ENCODE peak calls at places on chromosomes 13 and 19, in six cellular contexts. Z, X, F, U, I and B are unnamed samples.
A peak's percentile ranks its signal among the peaks of the same experiment; 100 is the strongest.

GRCh38 chr13:97879646-97880297 is 73.7 kb upstream of the IPO5 start:
- DNase-seq in Z (peak; percentile 88), I (no peak), U (no peak), F (peak; percentile 82), X (peak; percentile 80), B (peak; percentile 94)

GRCh38 chr19:15298847-15299567 is 33.3 kb downstream of the BRD4 start:
- DNase-seq in Z (no peak), X (no peak), F (no peak), U (no peak), I (no peak), B (no peak)

GRCh38 chr19:35352177-35352447 is 4.4 kb downstream of the FFAR1 start:
- DNase-seq in I (no peak), X (no peak), U (no peak), Z (no peak), F (no peak), B (no peak)

GRCh38 chr19:38274734-38275133 is 10.4 kb downstream of the SPINT2 start:
- DNase-seq in F (no peak), X (no peak), U (no peak), I (no peak), Z (no peak), B (no peak)

GRCh38 chr13:88189724-88190123 is 518.6 kb downstream of the SLITRK5 start:
- DNase-seq in X (no peak), Z (no peak), I (no peak), F (no peak), U (no peak), B (no peak)

GRCh38 chr13:72565893-72566292 is 161.5 kb downstream of the MZT1 start:
- DNase-seq in U (no peak), F (peak; percentile 11), X (peak; percentile 61), I (no peak), Z (peak; percentile 59), B (peak; percentile 33)

GRCh38 chr13:41502676-41503075 is 45.3 kb downstream of the RGCC start:
- DNase-seq in X (no peak), U (no peak), F (no peak), I (no peak), Z (no peak), B (no peak)

GRCh38 chr19:31427857-31428256 is 78.6 kb upstream of the TSHZ3 start:
- DNase-seq in X (no peak), U (no peak), F (no peak), Z (no peak), I (no peak), B (peak; percentile 57)

GRCh38 chr13:81987677-81988357 is 1646.9 kb upstream of the SPRY2 start:
- DNase-seq in X (no peak), U (no peak), F (no peak), I (no peak), Z (no peak), B (no peak)

GRCh38 chr19:45499196-45500180 is 1.2 kb downstream of the PPM1N start:
- DNase-seq in Z (peak; percentile 54), F (no peak), I (peak; percentile 41), U (peak; percentile 80), X (no peak), B (peak; percentile 39)

GRCh38 chr19:47663435-47663910 is 49.7 kb upstream of the EHD2 start:
- DNase-seq in I (no peak), U (no peak), Z (peak; percentile 95), X (peak; percentile 96), F (peak; percentile 86), B (peak; percentile 95)

GRCh38 chr19:10762656-10763055 is 44.8 kb downstream of the DNM2 start:
- DNase-seq in F (no peak), I (no peak), X (no peak), Z (no peak), U (no peak), B (no peak)

GRCh38 chr13:73961181-73961580 is 173.0 kb downstream of the KLF12 start:
- DNase-seq in Z (no peak), X (no peak), I (no peak), F (no peak), U (no peak), B (no peak)

GRCh38 chr19:18312021-18312534 is 10.8 kb downstream of the LSM4 start:
- DNase-seq in I (no peak), F (no peak), Z (no peak), U (no peak), X (no peak), B (no peak)

GRCh38 chr19:55340144-55340783 is 588 bp downstream of the KMT5C start:
- DNase-seq in F (no peak), I (no peak), Z (no peak), X (no peak), U (no peak), B (no peak)

GRCh38 chr13:76884167-76884566 is 2.0 kb downstream of the KCTD12 start:
- DNase-seq in X (peak; percentile 68), U (peak; percentile 54), F (peak; percentile 29), Z (peak; percentile 79), I (peak; percentile 56), B (peak; percentile 72)

GRCh38 chr19:8319807-8320520 is 1.2 kb downstream of the NDUFA7 start:
- DNase-seq in U (no peak), X (no peak), Z (no peak), I (no peak), F (no peak), B (no peak)

GRCh38 chr19:16530540-16531379 is 11.5 kb downstream of the CHERP start:
- DNase-seq in U (no peak), F (no peak), Z (no peak), I (no peak), X (no peak), B (no peak)

GRCh38 chr13:98535501-98536357 is 41.2 kb downstream of the STK24 start:
- DNase-seq in Z (peak; percentile 78), F (no peak), U (no peak), I (no peak), X (peak; percentile 45), B (no peak)

GRCh38 chr13:80558074-80558473 is 217.1 kb upstream of the SPRY2 start:
- DNase-seq in U (no peak), X (peak; percentile 45), F (no peak), Z (no peak), I (no peak), B (no peak)

GRCh38 chr19:23436318-23436717 is 41.0 kb upstream of the ZNF91 start:
- DNase-seq in I (no peak), U (no peak), X (no peak), F (no peak), Z (no peak), B (no peak)

GRCh38 chr13:58795715-58796114 is 1164.2 kb downstream of the PCDH17 start:
- DNase-seq in F (no peak), U (no peak), I (no peak), Z (no peak), X (no peak), B (no peak)

GRCh38 chr19:1746401-1747284 is 6.7 kb upstream of the ONECUT3 start:
- DNase-seq in U (no peak), I (no peak), F (peak; percentile 9), Z (peak; percentile 24), X (no peak), B (peak; percentile 44)

GRCh38 chr19:45922281-45922680 is 7.7 kb upstream of the NANOS2 start:
- DNase-seq in F (no peak), U (peak; percentile 31), Z (no peak), I (no peak), X (no peak), B (no peak)

GRCh38 chr13:114119196-114119595 is 13.2 kb downstream of the RASA3 start:
- DNase-seq in Z (peak; percentile 93), I (no peak), U (peak; percentile 58), X (peak; percentile 90), F (peak; percentile 86), B (peak; percentile 88)
- H3K4me3 ChIP-seq in Z (peak overlapping the region; percentile 28), I (no peak overlapping the region), U (no peak overlapping the region), X (no peak overlapping the region), F (peak overlapping the region; percentile 9), B (peak overlapping the region; percentile 11)

GRCh38 chr19:54073829-54074228 is 7.3 kb downstream of the TARM1 start:
- DNase-seq in I (no peak), F (no peak), Z (no peak), X (no peak), U (no peak), B (no peak)
- H3K4me3 ChIP-seq in I (no peak overlapping the region), F (no peak overlapping the region), Z (no peak overlapping the region), X (no peak overlapping the region), U (no peak overlapping the region), B (no peak overlapping the region)

GRCh38 chr13:28043224-28043623 is 54.7 kb upstream of the URAD start:
- DNase-seq in X (no peak), F (no peak), U (no peak), I (no peak), Z (no peak), B (no peak)
- H3K4me3 ChIP-seq in X (no peak overlapping the region), F (no peak overlapping the region), U (no peak overlapping the region), I (no peak overlapping the region), Z (no peak overlapping the region), B (no peak overlapping the region)

DNA sequence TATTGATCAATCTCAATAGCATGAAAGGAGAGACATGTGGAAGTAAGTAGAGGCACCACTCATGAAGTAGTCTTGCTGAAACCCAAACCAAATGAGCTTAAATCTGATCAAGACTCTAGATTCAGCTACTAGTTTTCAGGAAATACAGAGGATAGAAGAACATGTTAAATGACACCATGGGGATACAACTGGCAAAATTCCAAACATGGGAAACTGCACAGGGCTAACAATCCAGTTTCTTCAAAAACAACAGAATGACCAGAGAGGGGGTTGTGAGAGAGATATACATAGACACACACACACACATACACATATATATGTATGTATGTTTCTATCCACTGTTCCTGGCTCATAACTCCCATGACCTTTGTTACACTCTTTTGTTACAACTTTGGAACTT is 44.8 kb downstream of the MRPL57 start:
- DNase-seq in U (no peak), I (no peak), Z (no peak), X (no peak), F (no peak), B (no peak)
- H3K4me3 ChIP-seq in U (no peak overlapping the region), I (no peak overlapping the region), Z (no peak overlapping the region), X (no peak overlapping the region), F (no peak overlapping the region), B (no peak overlapping the region)